ENCODE peak calls at places on chromosome X, in six cellular contexts. One of them, this sample, is unnamed.

GRCh38 chrX:41935827-41936226 is 12.5 kb upstream of the CASK start:
- DNase-seq in H9: no peak
- DNase-seq in IMR-90: no peak
- DNase-seq in H1: no peak
- DNase-seq in mesenchymal stem cell: no peak
- DNase-seq in neuronal stem cell: no peak
- DNase-seq in this sample: no peak

GRCh38 chrX:314781-315595 is 3.6 kb downstream of the GTPBP6 start:
- DNase-seq in H9: no peak
- DNase-seq in IMR-90: no peak
- DNase-seq in H1: no peak
- DNase-seq in mesenchymal stem cell: no peak
- DNase-seq in neuronal stem cell: no peak
- DNase-seq in this sample: no peak

GRCh38 chrX:68183612-68184214 is 249.6 kb downstream of the OPHN1 start:
- DNase-seq in H9: no peak
- DNase-seq in IMR-90: peak
- DNase-seq in H1: no peak
- DNase-seq in mesenchymal stem cell: peak
- DNase-seq in neuronal stem cell: no peak
- DNase-seq in this sample: no peak

GRCh38 chrX:23813808-23814207 is 30.8 kb downstream of the SAT1 start:
- DNase-seq in H9: no peak
- DNase-seq in IMR-90: no peak
- DNase-seq in H1: no peak
- DNase-seq in mesenchymal stem cell: no peak
- DNase-seq in neuronal stem cell: no peak
- DNase-seq in this sample: no peak

GRCh38 chrX:8848921-8849320 is 47.7 kb upstream of the FAM9A start:
- DNase-seq in H9: no peak
- DNase-seq in IMR-90: peak
- DNase-seq in H1: no peak
- DNase-seq in mesenchymal stem cell: no peak
- DNase-seq in neuronal stem cell: no peak
- DNase-seq in this sample: no peak

GRCh38 chrX:43350935-43351334 is 305.2 kb upstream of the MAOA start:
- DNase-seq in H9: no peak
- DNase-seq in IMR-90: no peak
- DNase-seq in H1: no peak
- DNase-seq in mesenchymal stem cell: no peak
- DNase-seq in neuronal stem cell: no peak
- DNase-seq in this sample: no peak

GRCh38 chrX:132622130-132622529 is 133.3 kb upstream of the MBNL3 start:
- DNase-seq in H9: no peak
- DNase-seq in IMR-90: peak
- DNase-seq in H1: no peak
- DNase-seq in mesenchymal stem cell: peak
- DNase-seq in neuronal stem cell: no peak
- DNase-seq in this sample: no peak

GRCh38 chrX:23937100-23937499 is 29.3 kb downstream of the CXorf58 start:
- DNase-seq in H9: no peak
- DNase-seq in IMR-90: peak
- DNase-seq in H1: no peak
- DNase-seq in mesenchymal stem cell: peak
- DNase-seq in neuronal stem cell: no peak
- DNase-seq in this sample: no peak

GRCh38 chrX:78514852-78515251 is 144.3 kb downstream of the RTL3 start:
- DNase-seq in H9: peak
- DNase-seq in IMR-90: no peak
- DNase-seq in H1: peak
- DNase-seq in mesenchymal stem cell: no peak
- DNase-seq in neuronal stem cell: peak
- DNase-seq in this sample: no peak

GRCh38 chrX:119363391-119363790 is 35.7 kb upstream of the SLC25A43 start:
- DNase-seq in H9: no peak
- DNase-seq in IMR-90: no peak
- DNase-seq in H1: no peak
- DNase-seq in mesenchymal stem cell: no peak
- DNase-seq in neuronal stem cell: no peak
- DNase-seq in this sample: no peak

GRCh38 chrX:84876876-84877275 is 126.8 kb upstream of the APOOL start:
- DNase-seq in H9: no peak
- DNase-seq in IMR-90: no peak
- DNase-seq in H1: no peak
- DNase-seq in mesenchymal stem cell: no peak
- DNase-seq in neuronal stem cell: no peak
- DNase-seq in this sample: no peak

GRCh38 chrX:115018040-115018647 is 728 bp upstream of the IL13RA2 start:
- DNase-seq in H9: no peak
- DNase-seq in IMR-90: no peak
- DNase-seq in H1: no peak
- DNase-seq in mesenchymal stem cell: no peak
- DNase-seq in neuronal stem cell: no peak
- DNase-seq in this sample: no peak

GRCh38 chrX:150338615-150339014 is 24.5 kb upstream of the MAMLD1 start:
- DNase-seq in H9: no peak
- DNase-seq in IMR-90: no peak
- DNase-seq in H1: no peak
- DNase-seq in mesenchymal stem cell: no peak
- DNase-seq in neuronal stem cell: no peak
- DNase-seq in this sample: no peak

GRCh38 chrX:57137481-57137880 is 284 bp upstream of the SPIN2A start:
- DNase-seq in H9: no peak
- DNase-seq in IMR-90: no peak
- DNase-seq in H1: no peak
- DNase-seq in mesenchymal stem cell: peak
- DNase-seq in neuronal stem cell: no peak
- DNase-seq in this sample: no peak

GRCh38 chrX:29275928-29276327 is 688.7 kb downstream of the IL1RAPL1 start:
- DNase-seq in H9: no peak
- DNase-seq in IMR-90: no peak
- DNase-seq in H1: no peak
- DNase-seq in mesenchymal stem cell: no peak
- DNase-seq in neuronal stem cell: no peak
- DNase-seq in this sample: no peak

GRCh38 chrX:149567621-149568417 is 18.1 kb upstream of the HSFX3 start:
- DNase-seq in H9: no peak
- DNase-seq in IMR-90: no peak
- DNase-seq in H1: no peak
- DNase-seq in mesenchymal stem cell: no peak
- DNase-seq in neuronal stem cell: no peak
- DNase-seq in this sample: no peak

GRCh38 chrX:110310896-110311295 is 7.0 kb downstream of the AMMECR1 start:
- DNase-seq in H9: no peak
- DNase-seq in IMR-90: no peak
- DNase-seq in H1: no peak
- DNase-seq in mesenchymal stem cell: peak
- DNase-seq in neuronal stem cell: no peak
- DNase-seq in this sample: no peak

GRCh38 chrX:108584617-108585211 is 145.1 kb downstream of the COL4A5 start:
- DNase-seq in H9: peak
- DNase-seq in IMR-90: no peak
- DNase-seq in H1: no peak
- DNase-seq in mesenchymal stem cell: peak
- DNase-seq in neuronal stem cell: peak
- DNase-seq in this sample: peak

GRCh38 chrX:136691028-136691809 is 43.3 kb downstream of the CD40LG start:
- DNase-seq in H9: no peak
- DNase-seq in IMR-90: peak
- DNase-seq in H1: no peak
- DNase-seq in mesenchymal stem cell: no peak
- DNase-seq in neuronal stem cell: no peak
- DNase-seq in this sample: peak

GRCh38 chrX:40068048-40068447 is 29.7 kb downstream of the BCOR start:
- DNase-seq in H9: no peak
- DNase-seq in IMR-90: no peak
- DNase-seq in H1: no peak
- DNase-seq in mesenchymal stem cell: no peak
- DNase-seq in neuronal stem cell: no peak
- DNase-seq in this sample: no peak

GRCh38 chrX:21655901-21656586 is 2.1 kb downstream of the KLHL34 start:
- DNase-seq in H9: no peak
- DNase-seq in IMR-90: no peak
- DNase-seq in H1: no peak
- DNase-seq in mesenchymal stem cell: no peak
- DNase-seq in neuronal stem cell: no peak
- DNase-seq in this sample: no peak

GRCh38 chrX:45771560-45772340 is 571.1 kb upstream of the DIPK2B start:
- DNase-seq in H9: no peak
- DNase-seq in IMR-90: peak
- DNase-seq in H1: no peak
- DNase-seq in mesenchymal stem cell: peak
- DNase-seq in neuronal stem cell: no peak
- DNase-seq in this sample: peak

DNA sequence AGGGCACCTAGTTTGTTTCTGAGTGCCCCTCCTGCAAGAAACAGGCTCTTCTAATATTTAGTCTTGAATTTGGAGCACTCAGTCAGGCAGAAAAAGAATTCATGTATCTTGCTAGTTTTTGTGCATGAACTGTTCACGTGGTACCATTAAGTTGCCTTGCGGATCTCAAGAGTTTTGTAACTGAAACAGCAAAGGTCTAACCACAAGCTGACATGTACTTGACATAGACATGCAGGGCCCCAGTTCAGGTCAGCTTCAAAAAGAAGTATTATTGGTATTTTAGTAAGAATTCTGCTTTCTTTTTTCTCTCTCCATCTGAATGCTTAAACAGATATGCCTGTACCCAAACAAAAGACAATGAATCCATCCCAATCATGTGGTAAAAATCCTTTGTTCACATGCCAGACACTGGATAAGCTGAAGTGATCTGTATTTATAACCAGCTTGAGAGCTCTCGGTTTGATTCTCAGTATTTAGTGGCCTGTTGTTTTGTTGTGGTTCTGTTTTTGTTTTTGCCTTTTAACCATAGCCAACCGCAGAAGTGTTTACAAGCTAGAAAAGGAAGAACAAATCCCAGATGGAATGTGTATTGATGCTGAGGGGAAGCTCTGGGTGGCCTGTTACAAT is 13.0 kb downstream of the RGN start:
- DNase-seq in H9: no peak
- DNase-seq in IMR-90: peak
- DNase-seq in H1: no peak
- DNase-seq in mesenchymal stem cell: peak
- DNase-seq in neuronal stem cell: peak
- DNase-seq in this sample: no peak
- H2AFZ ChIP-seq in H9: no peak
- H2AFZ ChIP-seq in IMR-90: no peak
- H2AFZ ChIP-seq in H1: no peak
- H2AFZ ChIP-seq in mesenchymal stem cell: no peak
- H2AFZ ChIP-seq in neuronal stem cell: no peak
- H2AFZ ChIP-seq in this sample: no peak

DNA sequence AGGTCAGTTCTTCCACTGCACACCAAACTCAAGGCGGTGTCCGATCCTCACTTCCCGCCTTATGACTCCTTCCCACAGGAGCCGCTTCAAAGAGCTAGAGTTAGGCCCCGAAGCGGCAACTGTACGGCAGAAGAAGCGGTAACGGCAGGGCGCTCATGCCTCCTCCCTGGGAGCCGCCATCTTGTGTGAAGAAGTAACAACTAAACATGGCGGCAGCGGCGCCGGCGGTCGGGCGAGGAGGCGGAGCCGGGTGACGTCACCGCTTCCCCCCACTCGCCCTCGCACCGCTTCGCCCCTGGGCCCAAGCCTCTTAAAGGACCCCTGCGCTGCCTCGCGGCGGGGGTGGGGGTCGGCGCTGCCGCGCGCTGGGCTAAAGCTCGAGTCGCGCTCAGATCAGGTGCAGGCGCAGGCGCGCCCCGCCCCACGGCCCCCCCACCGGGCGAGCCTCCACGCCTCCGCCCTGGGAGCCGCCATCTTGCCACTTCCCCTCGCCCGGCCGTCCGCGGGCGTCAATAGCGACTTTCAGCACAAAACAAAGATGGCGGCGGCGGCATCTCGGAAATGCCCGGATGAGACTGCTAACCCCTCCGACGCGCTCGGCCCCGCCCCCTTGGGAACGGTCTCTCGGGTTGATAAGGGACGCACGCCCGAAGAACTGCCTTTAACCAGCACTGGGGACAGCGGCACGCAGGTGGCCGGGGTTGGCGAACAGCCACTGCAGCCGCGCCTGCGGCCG is at the start of gene HCFC1:
- DNase-seq in H9: peak
- DNase-seq in IMR-90: peak
- DNase-seq in H1: peak
- DNase-seq in mesenchymal stem cell: peak
- DNase-seq in neuronal stem cell: peak
- DNase-seq in this sample: peak
- H2AK5ac ChIP-seq in H9: no peak
- H2AK5ac ChIP-seq in IMR-90: peak
- H2AK5ac ChIP-seq in H1: peak
- H2AK5ac ChIP-seq in mesenchymal stem cell: peak
- H2AK5ac ChIP-seq in neuronal stem cell: peak
- H2AK5ac ChIP-seq in this sample: peak

GRCh38 chrX:38220024-38220935 is at the start of gene SRPX:
- DNase-seq in H9: peak
- DNase-seq in IMR-90: peak
- DNase-seq in H1: peak
- DNase-seq in mesenchymal stem cell: peak
- DNase-seq in neuronal stem cell: peak
- DNase-seq in this sample: peak

GRCh38 chrX:38215141-38215540 is 5.5 kb downstream of the SRPX start:
- DNase-seq in H9: no peak
- DNase-seq in IMR-90: peak
- DNase-seq in H1: no peak
- DNase-seq in mesenchymal stem cell: peak
- DNase-seq in neuronal stem cell: no peak
- DNase-seq in this sample: no peak

GRCh38 chrX:38216642-38217041 is 4.0 kb downstream of the SRPX start:
- DNase-seq in H9: no peak
- DNase-seq in IMR-90: no peak
- DNase-seq in H1: no peak
- DNase-seq in mesenchymal stem cell: no peak
- DNase-seq in neuronal stem cell: no peak
- DNase-seq in this sample: no peak

GRCh38 chrX:38212246-38212645 is 8.4 kb downstream of the SRPX start:
- DNase-seq in H9: no peak
- DNase-seq in IMR-90: peak
- DNase-seq in H1: no peak
- DNase-seq in mesenchymal stem cell: no peak
- DNase-seq in neuronal stem cell: no peak
- DNase-seq in this sample: no peak

DNA sequence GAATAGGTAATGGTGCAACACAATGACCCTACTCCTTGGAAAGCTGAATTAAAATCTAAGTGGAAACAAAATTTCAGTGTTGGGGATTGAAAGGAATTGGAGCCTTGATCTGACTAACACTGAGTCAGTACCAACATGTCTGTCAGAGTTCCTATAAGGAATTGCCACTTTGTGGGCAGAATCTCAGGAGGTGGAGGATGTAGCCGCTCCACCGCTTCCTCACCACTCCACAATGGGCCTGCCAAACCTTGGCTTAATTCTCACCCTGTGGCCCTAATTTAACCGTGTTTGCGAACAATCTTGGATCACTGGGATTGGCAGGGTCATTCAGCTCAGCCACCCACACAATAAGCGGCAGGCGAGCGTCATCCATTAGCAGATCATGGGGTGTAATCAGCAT is 6.1 kb downstream of the SRPX start:
- DNase-seq in H9: no peak
- DNase-seq in IMR-90: peak
- DNase-seq in H1: no peak
- DNase-seq in mesenchymal stem cell: no peak
- DNase-seq in neuronal stem cell: no peak
- DNase-seq in this sample: no peak
- H2BK5ac ChIP-seq in H9: no peak
- H2BK5ac ChIP-seq in IMR-90: peak
- H2BK5ac ChIP-seq in H1: no peak
- H2BK5ac ChIP-seq in mesenchymal stem cell: no peak
- H2BK5ac ChIP-seq in neuronal stem cell: no peak
- H2BK5ac ChIP-seq in this sample: no peak

GRCh38 chrX:49921109-49921508 is 1.3 kb upstream of the CLCN5 start:
- DNase-seq in H9: no peak
- DNase-seq in IMR-90: no peak
- DNase-seq in H1: no peak
- DNase-seq in mesenchymal stem cell: no peak
- DNase-seq in neuronal stem cell: no peak
- DNase-seq in this sample: no peak
- H2AFZ ChIP-seq in H9: no peak
- H2AFZ ChIP-seq in IMR-90: no peak
- H2AFZ ChIP-seq in H1: no peak
- H2AFZ ChIP-seq in mesenchymal stem cell: no peak
- H2AFZ ChIP-seq in neuronal stem cell: no peak
- H2AFZ ChIP-seq in this sample: no peak

This sample was measured in trophoblast cell.